ENCODE peak calls at places on chromosomes 5 and 9, in six cellular contexts. L is RWPE1, D is left lung, Q is tibial artery, M is AG10803, O is hepatic stellate cell. R is an unnamed sample.

GRCh38 chr5:140574165-140574564 is 9.5 kb downstream of the SLC35A4 start:
- DNase-seq in L (no peak), M (no peak), Q (no peak), O (no peak), D (no peak), R (no peak)

GRCh38 chr9:130672466-130672865 is 8.1 kb downstream of the PRDM12 start:
- DNase-seq in L (no peak), D (no peak), M (no peak), Q (no peak), O (no peak), R (no peak)

GRCh38 chr5:27008604-27009564 is 29.5 kb downstream of the CDH9 start:
- DNase-seq in D (no peak), O (no peak), M (no peak), Q (no peak), L (no peak), R (no peak)

GRCh38 chr9:87290241-87290700 is 207.4 kb upstream of the DAPK1 start:
- DNase-seq in L (peak), O (peak), M (peak), D (no peak), Q (no peak), R (no peak)

GRCh38 chr9:109497193-109498165 is 628 bp downstream of the PTPN3 start:
- DNase-seq in O (no peak), L (peak), D (no peak), M (no peak), Q (no peak), R (peak)

GRCh38 chr5:179908528-179908927 is 831 bp upstream of the TBC1D9B start:
- DNase-seq in D (no peak), M (no peak), Q (no peak), O (no peak), L (no peak), R (peak)

GRCh38 chr5:19555436-19555835 is 432.6 kb downstream of the CDH18 start:
- DNase-seq in O (no peak), M (no peak), D (no peak), L (no peak), Q (no peak), R (no peak)

GRCh38 chr9:119884411-119884810 is 515.2 kb upstream of the BRINP1 start:
- DNase-seq in D (no peak), L (no peak), O (no peak), Q (no peak), M (no peak), R (no peak)

GRCh38 chr9:16154570-16155078 is 601.8 kb downstream of the CCDC171 start:
- DNase-seq in L (no peak), O (peak), D (no peak), Q (peak), M (no peak), R (peak)

GRCh38 chr5:122076023-122076422 is 2.0 kb downstream of the LOX start:
- DNase-seq in M (peak), D (no peak), L (peak), O (peak), Q (no peak), R (no peak)

GRCh38 chr9:127769985-127770904 is 8.2 kb downstream of the SH2D3C start:
- DNase-seq in M (no peak), D (no peak), Q (no peak), L (no peak), O (no peak), R (no peak)

GRCh38 chr9:137660144-137660543 is 41.3 kb downstream of the EHMT1 start:
- DNase-seq in L (no peak), O (no peak), D (peak), Q (no peak), M (no peak), R (no peak)

GRCh38 chr9:124730772-124731171 is 40.3 kb downstream of the NR6A1 start:
- DNase-seq in L (no peak), O (no peak), Q (no peak), M (no peak), D (no peak), R (no peak)

GRCh38 chr5:6146264-6146663 is 232.1 kb downstream of the MED10 start:
- DNase-seq in M (no peak), D (no peak), L (no peak), Q (no peak), O (no peak), R (no peak)

GRCh38 chr9:126965541-126966428 is 51.2 kb downstream of the RALGPS1 start:
- DNase-seq in L (peak), Q (peak), M (peak), O (peak), D (no peak), R (peak)

GRCh38 chr9:133654736-133655657 is 18.8 kb downstream of the DBH start:
- DNase-seq in L (no peak), D (no peak), M (no peak), Q (no peak), O (no peak), R (no peak)